ENCODE peak calls at places on chromosome 22, in six cellular contexts. V is neural crest cell; R is IMR-90; F is ACHN; K is NAMALWA; E is stimulated activated CD4-positive, alpha-beta T cell treated with anti-CD3 and anti-CD28 coated beads, Interleukin-2, amount 100 ng/mL, for 24 hours. I is an unnamed sample.

GRCh38 chr22:21698430-21699329 is 32.9 kb downstream of the PPIL2 start:
- DNase-seq in K (no peak), F (no peak), R (no peak), V (peak; percentile 44), E (no peak), I (no peak)

GRCh38 chr22:39266398-39267030 is 21.7 kb upstream of the PDGFB start:
- DNase-seq in K (peak; percentile 21), E (peak; percentile 59), R (peak; percentile 64), V (no peak), F (no peak), I (no peak)

GRCh38 chr22:44885806-44886360 is 123.9 kb downstream of the PHF21B start:
- DNase-seq in V (no peak), E (no peak), K (no peak), R (no peak), F (no peak), I (no peak)

GRCh38 chr22:31286360-31287255 is 5.7 kb downstream of the PIK3IP1 start:
- DNase-seq in F (no peak), R (no peak), E (peak; percentile 44), V (no peak), K (peak; percentile 45), I (peak; percentile 58)

GRCh38 chr22:28023036-28023435 is 104.0 kb upstream of the PITPNB start:
- DNase-seq in K (no peak), V (no peak), R (no peak), E (no peak), F (no peak), I (no peak)

GRCh38 chr22:27436591-27436990 is 365.0 kb downstream of the MN1 start:
- DNase-seq in V (no peak), F (no peak), K (no peak), E (no peak), R (no peak), I (no peak)

GRCh38 chr22:38853149-38853548 is 9.3 kb upstream of the NPTXR start:
- DNase-seq in R (no peak), F (no peak), E (no peak), V (no peak), K (no peak), I (no peak)

GRCh38 chr22:41048791-41049717 is 43.3 kb upstream of the EP300 start:
- DNase-seq in E (no peak), R (peak; percentile 80), F (no peak), K (no peak), V (peak; percentile 23), I (no peak)

GRCh38 chr22:37241351-37242142 is 2.5 kb downstream of the RAC2 start:
- DNase-seq in K (no peak), E (peak; percentile 63), R (no peak), F (no peak), V (no peak), I (peak; percentile 64)

GRCh38 chr22:17230239-17230638 is 11.0 kb upstream of the ADA2 start:
- DNase-seq in E (no peak), K (no peak), V (no peak), R (no peak), F (no peak), I (no peak)

GRCh38 chr22:41642711-41643110 is 21.6 kb downstream of the XRCC6 start:
- DNase-seq in F (no peak), V (no peak), R (peak; percentile 51), E (no peak), K (no peak), I (no peak)

GRCh38 chr22:46224044-46224746 is 25.9 kb downstream of the CDPF1 start:
- DNase-seq in V (no peak), R (no peak), E (no peak), K (no peak), F (no peak), I (no peak)

GRCh38 chr22:33350961-33351360 is 292.8 kb upstream of the SYN3 start:
- DNase-seq in K (no peak), E (no peak), V (no peak), F (no peak), R (no peak), I (no peak)

GRCh38 chr22:37748659-37749058 is 51.8 kb downstream of the TRIOBP start:
- DNase-seq in K (no peak), E (no peak), V (no peak), F (no peak), R (no peak), I (no peak)

GRCh38 chr22:17988800-17989513 is 35.4 kb downstream of the MICAL3 start:
- DNase-seq in K (no peak), F (no peak), V (no peak), R (no peak), E (no peak), I (no peak)

GRCh38 chr22:38841211-38841610 is 2.6 kb downstream of the NPTXR start:
- DNase-seq in R (no peak), V (no peak), F (no peak), K (no peak), E (no peak), I (no peak)

GRCh38 chr22:20180245-20180630 is 29.4 kb upstream of the CCDC188 start:
- DNase-seq in K (no peak), E (no peak), R (no peak), F (no peak), V (no peak), I (no peak)

GRCh38 chr22:27485842-27486241 is 315.7 kb downstream of the MN1 start:
- DNase-seq in E (no peak), K (no peak), F (no peak), V (no peak), R (no peak), I (no peak)

GRCh38 chr22:46362221-46362933 is 26.9 kb downstream of the TRMU start:
- DNase-seq in V (no peak), K (peak; percentile 77), F (no peak), R (peak; percentile 6), E (no peak), I (no peak)

GRCh38 chr22:48247829-48248228 is 1485.4 kb downstream of the TBC1D22A start:
- DNase-seq in R (no peak), K (no peak), V (no peak), F (no peak), E (no peak), I (no peak)

GRCh38 chr22:40509401-40510134 is 127.0 kb downstream of the MRTFA start:
- DNase-seq in R (peak; percentile 96), K (no peak), V (no peak), E (no peak), F (peak; percentile 84), I (no peak)

GRCh38 chr22:33519140-33519973 is 400.9 kb downstream of the LARGE1 start:
- DNase-seq in K (peak; percentile 83), V (peak; percentile 45), F (peak; percentile 58), E (no peak), R (peak; percentile 61), I (no peak)

GRCh38 chr22:43014876-43015676 is at the start of gene PACSIN2:
- DNase-seq in R (peak; percentile 97), F (peak; percentile 96), E (peak; percentile 99), K (peak; percentile 98), V (peak; percentile 99), I (peak; percentile 99)

GRCh38 chr22:49079743-49080500 is 747.8 kb downstream of the BRD1 start:
- DNase-seq in V (no peak), K (no peak), E (no peak), R (no peak), F (no peak), I (no peak)

GRCh38 chr22:44405661-44406060 is 92.4 kb downstream of the RTL6 start:
- DNase-seq in R (no peak), K (no peak), V (no peak), E (no peak), F (no peak), I (no peak)

GRCh38 chr22:46678785-46679700 is 58.9 kb downstream of the GRAMD4 start:
- DNase-seq in V (no peak), F (no peak), R (peak; percentile 71), K (no peak), E (no peak), I (no peak)

I was measured in activated naive CD8-positive, alpha-beta T cell treated with anti-CD3 and anti-CD28 coated beads for 36 hours.